ENCODE peak calls at places on chromosomes 2 and 18, in five cellular contexts. One of them, this sample, is unnamed.
A peak's percentile ranks its signal among the peaks of the same experiment; 100 is the strongest.

GRCh38 chr18:13240060-13240725 is 21.6 kb downstream of the LDLRAD4 start:
- DNase-seq in right lobe of liver: peak; percentile 28
- DNase-seq in kidney epithelial cell: no peak
- DNase-seq in retinal pigment epithelial cell: no peak
- DNase-seq in uterus: no peak
- DNase-seq in this sample: no peak

GRCh38 chr2:79758042-79758441 is 245.2 kb downstream of the CTNNA2 start:
- DNase-seq in right lobe of liver: no peak
- DNase-seq in kidney epithelial cell: no peak
- DNase-seq in retinal pigment epithelial cell: no peak
- DNase-seq in uterus: no peak
- DNase-seq in this sample: no peak

GRCh38 chr2:160574472-160575140 is 81.0 kb upstream of the RBMS1 start:
- DNase-seq in right lobe of liver: no peak
- DNase-seq in kidney epithelial cell: peak; percentile 60
- DNase-seq in retinal pigment epithelial cell: peak; percentile 78
- DNase-seq in uterus: no peak
- DNase-seq in this sample: peak; percentile 80

GRCh38 chr2:37246205-37246604 is 14.7 kb downstream of the NDUFAF7 start:
- DNase-seq in right lobe of liver: no peak
- DNase-seq in kidney epithelial cell: no peak
- DNase-seq in retinal pigment epithelial cell: no peak
- DNase-seq in uterus: no peak
- DNase-seq in this sample: no peak

GRCh38 chr2:118846667-118847446 is 591 bp downstream of the EN1 start:
- DNase-seq in right lobe of liver: no peak
- DNase-seq in kidney epithelial cell: no peak
- DNase-seq in retinal pigment epithelial cell: no peak
- DNase-seq in uterus: no peak
- DNase-seq in this sample: peak; percentile 94

GRCh38 chr18:79916546-79917350 is 34.7 kb downstream of the SLC66A2 start:
- DNase-seq in right lobe of liver: no peak
- DNase-seq in kidney epithelial cell: no peak
- DNase-seq in retinal pigment epithelial cell: no peak
- DNase-seq in uterus: peak; percentile 9
- DNase-seq in this sample: peak; percentile 68

GRCh38 chr2:165369131-165369935 is 100.2 kb upstream of the CSRNP3 start:
- DNase-seq in right lobe of liver: no peak
- DNase-seq in kidney epithelial cell: no peak
- DNase-seq in retinal pigment epithelial cell: no peak
- DNase-seq in uterus: no peak
- DNase-seq in this sample: no peak

GRCh38 chr2:216478151-216478550 is 20.5 kb upstream of the RPL37A start:
- DNase-seq in right lobe of liver: no peak
- DNase-seq in kidney epithelial cell: peak; percentile 81
- DNase-seq in retinal pigment epithelial cell: peak; percentile 72
- DNase-seq in uterus: no peak
- DNase-seq in this sample: peak; percentile 90

GRCh38 chr2:128304715-128305554 is 13.7 kb downstream of the HS6ST1 start:
- DNase-seq in right lobe of liver: peak; percentile 77
- DNase-seq in kidney epithelial cell: peak; percentile 87
- DNase-seq in retinal pigment epithelial cell: peak; percentile 85
- DNase-seq in uterus: peak; percentile 88
- DNase-seq in this sample: peak; percentile 97

GRCh38 chr18:34951625-34952379 is 89.4 kb upstream of the MAPRE2 start:
- DNase-seq in right lobe of liver: no peak
- DNase-seq in kidney epithelial cell: no peak
- DNase-seq in retinal pigment epithelial cell: no peak
- DNase-seq in uterus: no peak
- DNase-seq in this sample: no peak

GRCh38 chr2:69948032-69948962 is 13.1 kb downstream of the ASPRV1 start:
- DNase-seq in right lobe of liver: no peak
- DNase-seq in kidney epithelial cell: no peak
- DNase-seq in retinal pigment epithelial cell: no peak
- DNase-seq in uterus: no peak
- DNase-seq in this sample: no peak

GRCh38 chr2:121505005-121505404 is 25.7 kb upstream of the RNU4ATAC start:
- DNase-seq in right lobe of liver: no peak
- DNase-seq in kidney epithelial cell: peak; percentile 89
- DNase-seq in retinal pigment epithelial cell: peak; percentile 41
- DNase-seq in uterus: no peak
- DNase-seq in this sample: peak; percentile 55

GRCh38 chr2:14960686-14961324 is 328.3 kb downstream of the LRATD1 start:
- DNase-seq in right lobe of liver: no peak
- DNase-seq in kidney epithelial cell: no peak
- DNase-seq in retinal pigment epithelial cell: no peak
- DNase-seq in uterus: no peak
- DNase-seq in this sample: no peak

GRCh38 chr2:43220982-43221659 is 5.3 kb downstream of the ZFP36L2 start:
- DNase-seq in right lobe of liver: no peak
- DNase-seq in kidney epithelial cell: no peak
- DNase-seq in retinal pigment epithelial cell: no peak
- DNase-seq in uterus: peak; percentile 86
- DNase-seq in this sample: peak; percentile 73

GRCh38 chr2:67663776-67664175 is 266.6 kb downstream of the ETAA1 start:
- DNase-seq in right lobe of liver: no peak
- DNase-seq in kidney epithelial cell: no peak
- DNase-seq in retinal pigment epithelial cell: no peak
- DNase-seq in uterus: no peak
- DNase-seq in this sample: no peak

DNA sequence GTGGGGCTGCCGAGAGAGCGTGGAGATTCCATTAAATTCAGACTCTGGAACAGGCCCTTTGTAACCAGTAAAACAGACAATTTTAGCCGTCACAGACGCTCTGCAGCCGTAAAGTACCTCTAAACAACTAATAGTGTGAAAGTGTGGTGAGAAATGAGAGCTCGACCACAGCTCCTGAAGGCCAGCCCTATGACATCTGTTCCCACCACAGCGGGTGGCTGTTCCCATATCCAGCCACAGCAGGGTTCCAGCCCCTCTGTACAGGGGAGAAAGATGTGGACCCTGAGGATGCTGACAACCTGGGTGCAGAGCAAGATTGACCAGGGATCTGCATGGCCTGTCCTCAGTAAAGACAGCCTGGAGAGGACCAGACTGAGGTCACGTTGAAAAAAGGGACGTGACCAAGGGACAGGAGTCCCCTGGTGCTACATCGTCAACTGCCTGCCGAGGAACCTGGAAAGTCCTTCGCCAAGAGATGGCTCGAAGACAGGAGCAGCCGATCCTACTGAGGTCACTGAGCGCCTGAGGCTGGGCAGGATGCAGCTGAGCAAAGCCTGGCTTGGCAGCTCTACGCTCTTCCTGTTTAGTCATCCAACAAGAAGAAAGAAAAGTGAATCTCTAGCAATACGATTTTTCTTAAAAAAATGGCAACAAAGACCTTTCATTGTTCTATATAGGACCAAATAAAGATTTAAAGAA is 831.7 kb downstream of the RNF144A start:
- DNase-seq in right lobe of liver: no peak
- DNase-seq in kidney epithelial cell: no peak
- DNase-seq in retinal pigment epithelial cell: no peak
- DNase-seq in uterus: no peak
- DNase-seq in this sample: no peak
- H3K4me3 ChIP-seq in right lobe of liver: no peak overlapping the region
- H3K4me3 ChIP-seq in kidney epithelial cell: no peak overlapping the region
- H3K4me3 ChIP-seq in retinal pigment epithelial cell: no peak overlapping the region
- H3K4me3 ChIP-seq in uterus: no peak overlapping the region
- H3K4me3 ChIP-seq in this sample: no peak overlapping the region

GRCh38 chr2:113127646-113128385 is 418 bp downstream of the IL1RN start:
- DNase-seq in right lobe of liver: peak; percentile 48
- DNase-seq in kidney epithelial cell: no peak
- DNase-seq in retinal pigment epithelial cell: no peak
- DNase-seq in uterus: no peak
- DNase-seq in this sample: no peak

GRCh38 chr2:113124984-113125855 is 2.2 kb upstream of the IL1RN start:
- DNase-seq in right lobe of liver: no peak
- DNase-seq in kidney epithelial cell: no peak
- DNase-seq in retinal pigment epithelial cell: no peak
- DNase-seq in uterus: no peak
- DNase-seq in this sample: no peak

GRCh38 chr2:113128386-113128664 is 927 bp downstream of the IL1RN start:
- DNase-seq in right lobe of liver: no peak
- DNase-seq in kidney epithelial cell: no peak
- DNase-seq in retinal pigment epithelial cell: no peak
- DNase-seq in uterus: no peak
- DNase-seq in this sample: no peak

GRCh38 chr2:113129519-113130078 is 2.2 kb downstream of the IL1RN start:
- DNase-seq in right lobe of liver: peak; percentile 35
- DNase-seq in kidney epithelial cell: no peak
- DNase-seq in retinal pigment epithelial cell: no peak
- DNase-seq in uterus: no peak
- DNase-seq in this sample: no peak

GRCh38 chr2:113126845-113127645 is at the start of gene IL1RN:
- DNase-seq in right lobe of liver: peak; percentile 74
- DNase-seq in kidney epithelial cell: no peak
- DNase-seq in retinal pigment epithelial cell: no peak
- DNase-seq in uterus: no peak
- DNase-seq in this sample: no peak
- TF ChIP-seq CTCF in right lobe of liver: no peak
- TF ChIP-seq CTCF in kidney epithelial cell: no peak
- TF ChIP-seq CTCF in retinal pigment epithelial cell: no peak
- TF ChIP-seq CTCF in uterus: no peak
- TF ChIP-seq CTCF in this sample: no peak

GRCh38 chr18:44678725-44679055 is 2.0 kb upstream of the SETBP1 start:
- DNase-seq in right lobe of liver: no peak
- DNase-seq in kidney epithelial cell: no peak
- DNase-seq in retinal pigment epithelial cell: no peak
- DNase-seq in uterus: no peak
- DNase-seq in this sample: no peak
- H3K4me3 ChIP-seq in right lobe of liver: peak overlapping the region; percentile 64
- H3K4me3 ChIP-seq in kidney epithelial cell: no peak overlapping the region
- H3K4me3 ChIP-seq in retinal pigment epithelial cell: peak overlapping the region; percentile 23
- H3K4me3 ChIP-seq in uterus: no peak overlapping the region
- H3K4me3 ChIP-seq in this sample: peak overlapping the region; percentile 77

GRCh38 chr2:230929381-230930148 is 4.5 kb upstream of the GPR55 start:
- DNase-seq in right lobe of liver: peak; percentile 30
- DNase-seq in kidney epithelial cell: no peak
- DNase-seq in retinal pigment epithelial cell: no peak
- DNase-seq in uterus: peak; percentile 11
- DNase-seq in this sample: peak; percentile 52
- TF ChIP-seq CTCF in right lobe of liver: no peak
- TF ChIP-seq CTCF in kidney epithelial cell: no peak
- TF ChIP-seq CTCF in retinal pigment epithelial cell: no peak
- TF ChIP-seq CTCF in uterus: no peak
- TF ChIP-seq CTCF in this sample: no peak

GRCh38 chr18:55421612-55422381 is 166.2 kb downstream of the TCF4 start:
- DNase-seq in right lobe of liver: no peak
- DNase-seq in kidney epithelial cell: no peak
- DNase-seq in retinal pigment epithelial cell: no peak
- DNase-seq in uterus: peak; percentile 22
- DNase-seq in this sample: peak; percentile 62

GRCh38 chr18:55419132-55419938 is 168.7 kb downstream of the TCF4 start:
- DNase-seq in right lobe of liver: no peak
- DNase-seq in kidney epithelial cell: no peak
- DNase-seq in retinal pigment epithelial cell: no peak
- DNase-seq in uterus: no peak
- DNase-seq in this sample: no peak

GRCh38 chr18:55420977-55421611 is 166.9 kb downstream of the TCF4 start:
- DNase-seq in right lobe of liver: no peak
- DNase-seq in kidney epithelial cell: no peak
- DNase-seq in retinal pigment epithelial cell: no peak
- DNase-seq in uterus: no peak
- DNase-seq in this sample: no peak

GRCh38 chr18:55419939-55420664 is 167.9 kb downstream of the TCF4 start:
- DNase-seq in right lobe of liver: no peak
- DNase-seq in kidney epithelial cell: no peak
- DNase-seq in retinal pigment epithelial cell: no peak
- DNase-seq in uterus: no peak
- DNase-seq in this sample: peak; percentile 35

DNA sequence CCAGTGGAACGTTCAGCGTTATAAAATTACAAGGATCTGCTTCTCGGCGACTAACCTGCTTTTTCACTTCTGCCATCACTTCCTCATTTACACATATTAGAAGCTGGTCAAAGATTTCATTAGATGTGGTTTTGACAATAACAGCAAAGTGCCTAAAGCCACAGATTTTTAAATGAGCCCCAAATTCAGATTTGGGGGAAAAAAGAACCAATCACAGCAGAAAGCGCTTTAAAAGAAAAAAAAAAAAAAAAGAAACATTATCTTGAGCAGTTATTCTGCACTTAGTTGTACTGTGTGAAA is 167.4 kb downstream of the TCF4 start:
- DNase-seq in right lobe of liver: no peak
- DNase-seq in kidney epithelial cell: no peak
- DNase-seq in retinal pigment epithelial cell: no peak
- DNase-seq in uterus: no peak
- DNase-seq in this sample: no peak
- H3K4me3 ChIP-seq in right lobe of liver: no peak overlapping the region
- H3K4me3 ChIP-seq in kidney epithelial cell: peak overlapping the region; percentile 10
- H3K4me3 ChIP-seq in retinal pigment epithelial cell: no peak overlapping the region
- H3K4me3 ChIP-seq in uterus: no peak overlapping the region
- H3K4me3 ChIP-seq in this sample: peak overlapping the region; percentile 70

GRCh38 chr2:143720093-143720664 is 591.0 kb downstream of the ARHGAP15 start:
- DNase-seq in right lobe of liver: no peak
- DNase-seq in kidney epithelial cell: no peak
- DNase-seq in retinal pigment epithelial cell: peak; percentile 72
- DNase-seq in uterus: no peak
- DNase-seq in this sample: no peak

GRCh38 chr2:143728498-143728897 is 599.3 kb downstream of the ARHGAP15 start:
- DNase-seq in right lobe of liver: no peak
- DNase-seq in kidney epithelial cell: no peak
- DNase-seq in retinal pigment epithelial cell: no peak
- DNase-seq in uterus: no peak
- DNase-seq in this sample: no peak

GRCh38 chr2:143730155-143730949 is 601.1 kb downstream of the ARHGAP15 start:
- DNase-seq in right lobe of liver: no peak
- DNase-seq in kidney epithelial cell: no peak
- DNase-seq in retinal pigment epithelial cell: no peak
- DNase-seq in uterus: no peak
- DNase-seq in this sample: peak; percentile 79

GRCh38 chr2:143730950-143731254 is 601.7 kb downstream of the ARHGAP15 start:
- DNase-seq in right lobe of liver: no peak
- DNase-seq in kidney epithelial cell: no peak
- DNase-seq in retinal pigment epithelial cell: no peak
- DNase-seq in uterus: no peak
- DNase-seq in this sample: no peak

GRCh38 chr2:143725425-143725824 is 596.2 kb downstream of the ARHGAP15 start:
- DNase-seq in right lobe of liver: no peak
- DNase-seq in kidney epithelial cell: no peak
- DNase-seq in retinal pigment epithelial cell: no peak
- DNase-seq in uterus: no peak
- DNase-seq in this sample: no peak
- TF ChIP-seq CTCF in right lobe of liver: no peak
- TF ChIP-seq CTCF in kidney epithelial cell: no peak
- TF ChIP-seq CTCF in retinal pigment epithelial cell: no peak
- TF ChIP-seq CTCF in uterus: no peak
- TF ChIP-seq CTCF in this sample: no peak

This sample was measured in osteoblast.